ENCODE peak calls at places on chromosomes 12 and 14, in ten cellular contexts. One of them, this sample, is unnamed.

GRCh38 chr12:508795-509194 is 49.1 kb downstream of the B4GALNT3 start:
- DNase-seq in non-pigmented ciliary epithelial cell: no peak
- DNase-seq in NCI-H1436: peak; percentile 47
- DNase-seq in NCI-H1105: no peak
- DNase-seq in HFFc6: no peak
- DNase-seq in Ammon's horn: no peak
- DNase-seq in tibial artery: no peak
- DNase-seq in activated naive CD8-positive, alpha-beta T cell treated with anti-CD3 and anti-CD28 coated beads, Interleukin-2, amount 50 U/mL, for 24 hours: no peak
- DNase-seq in amniotic epithelial cell: no peak
- DNase-seq in endothelial cell: no peak
- DNase-seq in this sample: peak; percentile 66

GRCh38 chr12:48978741-48979601 is 849 bp downstream of the WNT1 start:
- DNase-seq in non-pigmented ciliary epithelial cell: no peak
- DNase-seq in NCI-H1436: no peak
- DNase-seq in NCI-H1105: no peak
- DNase-seq in HFFc6: no peak
- DNase-seq in Ammon's horn: no peak
- DNase-seq in tibial artery: no peak
- DNase-seq in activated naive CD8-positive, alpha-beta T cell treated with anti-CD3 and anti-CD28 coated beads, Interleukin-2, amount 50 U/mL, for 24 hours: no peak
- DNase-seq in amniotic epithelial cell: no peak
- DNase-seq in endothelial cell: no peak
- DNase-seq in this sample: no peak

GRCh38 chr12:65875635-65876034 is 51.4 kb downstream of the HMGA2 start:
- DNase-seq in non-pigmented ciliary epithelial cell: no peak
- DNase-seq in NCI-H1436: no peak
- DNase-seq in NCI-H1105: no peak
- DNase-seq in HFFc6: peak; percentile 76
- DNase-seq in Ammon's horn: no peak
- DNase-seq in tibial artery: no peak
- DNase-seq in activated naive CD8-positive, alpha-beta T cell treated with anti-CD3 and anti-CD28 coated beads, Interleukin-2, amount 50 U/mL, for 24 hours: no peak
- DNase-seq in amniotic epithelial cell: peak; percentile 56
- DNase-seq in endothelial cell: no peak
- DNase-seq in this sample: no peak

GRCh38 chr14:82270286-82270685 is 736.6 kb upstream of the SEL1L start:
- DNase-seq in non-pigmented ciliary epithelial cell: no peak
- DNase-seq in NCI-H1436: no peak
- DNase-seq in NCI-H1105: no peak
- DNase-seq in HFFc6: no peak
- DNase-seq in Ammon's horn: no peak
- DNase-seq in tibial artery: no peak
- DNase-seq in activated naive CD8-positive, alpha-beta T cell treated with anti-CD3 and anti-CD28 coated beads, Interleukin-2, amount 50 U/mL, for 24 hours: no peak
- DNase-seq in amniotic epithelial cell: no peak
- DNase-seq in endothelial cell: no peak
- DNase-seq in this sample: no peak

GRCh38 chr12:117484901-117485300 is 123.5 kb upstream of the NOS1 start:
- DNase-seq in non-pigmented ciliary epithelial cell: no peak
- DNase-seq in NCI-H1436: no peak
- DNase-seq in NCI-H1105: no peak
- DNase-seq in HFFc6: no peak
- DNase-seq in Ammon's horn: peak; percentile 13
- DNase-seq in tibial artery: no peak
- DNase-seq in activated naive CD8-positive, alpha-beta T cell treated with anti-CD3 and anti-CD28 coated beads, Interleukin-2, amount 50 U/mL, for 24 hours: no peak
- DNase-seq in amniotic epithelial cell: no peak
- DNase-seq in endothelial cell: no peak
- DNase-seq in this sample: no peak

GRCh38 chr12:12265571-12266388 is 1.1 kb downstream of the LRP6 start:
- DNase-seq in non-pigmented ciliary epithelial cell: no peak
- DNase-seq in NCI-H1436: peak; percentile 48
- DNase-seq in NCI-H1105: no peak
- DNase-seq in HFFc6: peak; percentile 31
- DNase-seq in Ammon's horn: peak; percentile 32
- DNase-seq in tibial artery: no peak
- DNase-seq in activated naive CD8-positive, alpha-beta T cell treated with anti-CD3 and anti-CD28 coated beads, Interleukin-2, amount 50 U/mL, for 24 hours: no peak
- DNase-seq in amniotic epithelial cell: peak; percentile 29
- DNase-seq in endothelial cell: no peak
- DNase-seq in this sample: no peak

GRCh38 chr14:71478542-71478941 is 453.7 kb upstream of the RGS6 start:
- DNase-seq in non-pigmented ciliary epithelial cell: peak; percentile 55
- DNase-seq in NCI-H1436: no peak
- DNase-seq in NCI-H1105: no peak
- DNase-seq in HFFc6: no peak
- DNase-seq in Ammon's horn: peak; percentile 64
- DNase-seq in tibial artery: no peak
- DNase-seq in activated naive CD8-positive, alpha-beta T cell treated with anti-CD3 and anti-CD28 coated beads, Interleukin-2, amount 50 U/mL, for 24 hours: no peak
- DNase-seq in amniotic epithelial cell: no peak
- DNase-seq in endothelial cell: no peak
- DNase-seq in this sample: no peak

GRCh38 chr14:89630096-89630829 is 213.2 kb upstream of the FOXN3 start:
- DNase-seq in non-pigmented ciliary epithelial cell: no peak
- DNase-seq in NCI-H1436: no peak
- DNase-seq in NCI-H1105: no peak
- DNase-seq in HFFc6: peak; percentile 37
- DNase-seq in Ammon's horn: no peak
- DNase-seq in tibial artery: no peak
- DNase-seq in activated naive CD8-positive, alpha-beta T cell treated with anti-CD3 and anti-CD28 coated beads, Interleukin-2, amount 50 U/mL, for 24 hours: no peak
- DNase-seq in amniotic epithelial cell: peak; percentile 16
- DNase-seq in endothelial cell: no peak
- DNase-seq in this sample: no peak

GRCh38 chr12:18151036-18151435 is 61.0 kb upstream of the RERGL start:
- DNase-seq in non-pigmented ciliary epithelial cell: no peak
- DNase-seq in NCI-H1436: no peak
- DNase-seq in NCI-H1105: no peak
- DNase-seq in HFFc6: no peak
- DNase-seq in Ammon's horn: no peak
- DNase-seq in tibial artery: no peak
- DNase-seq in activated naive CD8-positive, alpha-beta T cell treated with anti-CD3 and anti-CD28 coated beads, Interleukin-2, amount 50 U/mL, for 24 hours: no peak
- DNase-seq in amniotic epithelial cell: peak; percentile 26
- DNase-seq in endothelial cell: no peak
- DNase-seq in this sample: no peak

GRCh38 chr14:100155881-100156645 is 3.4 kb downstream of the DEGS2 start:
- DNase-seq in non-pigmented ciliary epithelial cell: no peak
- DNase-seq in NCI-H1436: no peak
- DNase-seq in NCI-H1105: no peak
- DNase-seq in HFFc6: no peak
- DNase-seq in Ammon's horn: no peak
- DNase-seq in tibial artery: no peak
- DNase-seq in activated naive CD8-positive, alpha-beta T cell treated with anti-CD3 and anti-CD28 coated beads, Interleukin-2, amount 50 U/mL, for 24 hours: no peak
- DNase-seq in amniotic epithelial cell: no peak
- DNase-seq in endothelial cell: no peak
- DNase-seq in this sample: peak; percentile 42

GRCh38 chr14:74141703-74142102 is 56.9 kb downstream of the LIN52 start:
- DNase-seq in non-pigmented ciliary epithelial cell: no peak
- DNase-seq in NCI-H1436: no peak
- DNase-seq in NCI-H1105: no peak
- DNase-seq in HFFc6: no peak
- DNase-seq in Ammon's horn: no peak
- DNase-seq in tibial artery: no peak
- DNase-seq in activated naive CD8-positive, alpha-beta T cell treated with anti-CD3 and anti-CD28 coated beads, Interleukin-2, amount 50 U/mL, for 24 hours: no peak
- DNase-seq in amniotic epithelial cell: peak; percentile 61
- DNase-seq in endothelial cell: no peak
- DNase-seq in this sample: no peak

GRCh38 chr12:15273896-15274295 is 48.4 kb upstream of the PTPRO start:
- DNase-seq in non-pigmented ciliary epithelial cell: no peak
- DNase-seq in NCI-H1436: no peak
- DNase-seq in NCI-H1105: no peak
- DNase-seq in HFFc6: no peak
- DNase-seq in Ammon's horn: no peak
- DNase-seq in tibial artery: no peak
- DNase-seq in activated naive CD8-positive, alpha-beta T cell treated with anti-CD3 and anti-CD28 coated beads, Interleukin-2, amount 50 U/mL, for 24 hours: no peak
- DNase-seq in amniotic epithelial cell: peak; percentile 49
- DNase-seq in endothelial cell: no peak
- DNase-seq in this sample: no peak

GRCh38 chr14:23941230-23941629 is 12.3 kb upstream of the DHRS4 start:
- DNase-seq in non-pigmented ciliary epithelial cell: no peak
- DNase-seq in NCI-H1436: no peak
- DNase-seq in NCI-H1105: no peak
- DNase-seq in HFFc6: no peak
- DNase-seq in Ammon's horn: no peak
- DNase-seq in tibial artery: no peak
- DNase-seq in activated naive CD8-positive, alpha-beta T cell treated with anti-CD3 and anti-CD28 coated beads, Interleukin-2, amount 50 U/mL, for 24 hours: no peak
- DNase-seq in amniotic epithelial cell: no peak
- DNase-seq in endothelial cell: no peak
- DNase-seq in this sample: no peak

GRCh38 chr12:54667945-54668344 is 19.8 kb upstream of the DCD start:
- DNase-seq in non-pigmented ciliary epithelial cell: no peak
- DNase-seq in NCI-H1436: no peak
- DNase-seq in NCI-H1105: no peak
- DNase-seq in HFFc6: no peak
- DNase-seq in Ammon's horn: no peak
- DNase-seq in tibial artery: no peak
- DNase-seq in activated naive CD8-positive, alpha-beta T cell treated with anti-CD3 and anti-CD28 coated beads, Interleukin-2, amount 50 U/mL, for 24 hours: no peak
- DNase-seq in amniotic epithelial cell: no peak
- DNase-seq in endothelial cell: no peak
- DNase-seq in this sample: no peak

This sample was measured in Calu3.